ENCODE peak calls at places on chromosomes 4 and X, in four cellular contexts. U, R, J and V are unnamed samples.

GRCh38 chr4:143252478-143252877 is 67.8 kb downstream of the USP38 start:
- DNase-seq in U (peak), J (no peak), R (no peak), V (no peak)

GRCh38 chr4:161929966-161930365 is 233.8 kb downstream of the FSTL5 start:
- DNase-seq in U (no peak), R (no peak), J (no peak), V (no peak)

GRCh38 chrX:74286950-74287349 is 17.0 kb upstream of the ZCCHC13 start:
- DNase-seq in R (no peak), U (peak), J (no peak), V (no peak)

GRCh38 chr4:161148051-161148450 is 1015.7 kb downstream of the FSTL5 start:
- DNase-seq in J (no peak), R (no peak), U (peak), V (no peak)

GRCh38 chrX:16511776-16512400 is 138.1 kb upstream of the S100G start:
- DNase-seq in U (no peak), R (no peak), J (no peak), V (no peak)

GRCh38 chr4:57064120-57064519 is 46.1 kb downstream of the IGFBP7 start:
- DNase-seq in J (no peak), U (peak), R (no peak), V (no peak)

GRCh38 chrX:39043838-39044550 is 242.7 kb downstream of the MID1IP1 start:
- DNase-seq in R (no peak), J (no peak), U (no peak), V (no peak)

GRCh38 chr4:147828361-147828760 is 96.5 kb downstream of the ARHGAP10 start:
- DNase-seq in J (no peak), U (peak), R (no peak), V (no peak)

GRCh38 chr4:680565-680930 is 6.2 kb downstream of the MYL5 start:
- DNase-seq in U (peak), J (no peak), R (peak), V (no peak)

GRCh38 chrX:20663287-20663686 is 396.6 kb upstream of the RPS6KA3 start:
- DNase-seq in J (no peak), R (no peak), U (no peak), V (no peak)

GRCh38 chrX:140091276-140091886 is 126.1 kb upstream of the CXorf66 start:
- DNase-seq in U (peak), J (no peak), R (peak), V (no peak)

GRCh38 chr4:100836929-100837328 is 319.1 kb upstream of the EMCN start:
- DNase-seq in J (no peak), R (no peak), U (no peak), V (no peak)

GRCh38 chr4:6332042-6332668 is 62.5 kb downstream of the WFS1 start:
- DNase-seq in U (no peak), R (peak), J (no peak), V (no peak)

GRCh38 chr4:24208691-24209090 is 318.8 kb upstream of the PPARGC1A start:
- DNase-seq in J (no peak), R (no peak), U (no peak), V (no peak)

GRCh38 chrX:15946783-15947550 is 92.4 kb upstream of the AP1S2 start:
- DNase-seq in J (no peak), U (peak), R (no peak), V (no peak)

GRCh38 chr4:111494471-111494870 is 650.8 kb upstream of the FAM241A start:
- DNase-seq in U (no peak), R (no peak), J (no peak), V (no peak)

GRCh38 chr4:2537011-2537830 is 774 bp downstream of the FAM193A start:
- DNase-seq in J (no peak), U (peak), R (peak), V (no peak)

GRCh38 chr4:172826346-172826745 is 342.3 kb upstream of the GALNT7 start:
- DNase-seq in U (no peak), R (no peak), J (no peak), V (no peak)

GRCh38 chr4:140603286-140603685 is 34.5 kb upstream of the UCP1 start:
- DNase-seq in R (no peak), J (no peak), U (no peak), V (no peak)

GRCh38 chrX:155246748-155247147 is 17.5 kb downstream of the RAB39B start:
- DNase-seq in U (peak), R (no peak), J (no peak), V (no peak)

GRCh38 chr4:45442466-45442865 is 681.4 kb downstream of the GABRG1 start:
- DNase-seq in R (no peak), J (no peak), U (peak), V (no peak)

GRCh38 chr4:173333658-173334084 is 487 bp downstream of the HMGB2 start:
- DNase-seq in U (peak), J (no peak), R (peak), V (no peak)

GRCh38 chr4:67915400-67915966 is 31.7 kb upstream of the TMPRSS11D start:
- DNase-seq in J (no peak), U (no peak), R (no peak), V (no peak)